ENCODE peak calls at places on chromosomes 7 and 10, in six cellular contexts. S is A549, Z is ovary, O is stomach, T is tibial nerve, V is suprapubic skin. P is an unnamed sample.

GRCh38 chr10:60456053-60456452 is 66.4 kb upstream of the ANK3 start:
- DNase-seq in O (no peak), V (no peak), S (no peak), Z (no peak), T (no peak), P (no peak)

GRCh38 chr7:27156901-27157716 is 634 bp upstream of the HOXA7 start:
- DNase-seq in V (peak; percentile 71), Z (peak; percentile 28), O (peak; percentile 17), T (no peak), S (no peak), P (peak; percentile 22)

GRCh38 chr7:154720016-154720415 is 282.9 kb downstream of the PAXIP1 start:
- DNase-seq in Z (no peak), S (no peak), T (no peak), O (no peak), V (no peak), P (no peak)

GRCh38 chr10:97648557-97649404 is 8.3 kb downstream of the PI4K2A start:
- DNase-seq in V (no peak), O (no peak), T (peak; percentile 61), Z (no peak), S (peak; percentile 87), P (no peak)

GRCh38 chr10:30463944-30464451 is 30.0 kb downstream of the MAP3K8 start:
- DNase-seq in V (no peak), T (no peak), O (no peak), S (peak; percentile 48), Z (no peak), P (no peak)

GRCh38 chr7:100632951-100633717 is 8.2 kb downstream of the TFR2 start:
- DNase-seq in O (peak; percentile 61), V (no peak), S (peak; percentile 79), Z (peak; percentile 57), T (no peak), P (peak; percentile 72)

GRCh38 chr7:26440253-26440992 is 148.8 kb downstream of the SNX10 start:
- DNase-seq in S (no peak), Z (no peak), T (no peak), V (no peak), O (no peak), P (no peak)

GRCh38 chr10:48594799-48595198 is 10.1 kb downstream of the ARHGAP22 start:
- DNase-seq in O (no peak), T (no peak), Z (no peak), S (no peak), V (no peak), P (no peak)

GRCh38 chr7:32117837-32118236 is 47.6 kb upstream of the PDE1C start:
- DNase-seq in V (no peak), Z (no peak), S (no peak), O (no peak), T (no peak), P (no peak)

GRCh38 chr10:13722747-13723657 is 136.2 kb downstream of the PRPF18 start:
- DNase-seq in S (no peak), Z (no peak), O (no peak), T (no peak), V (no peak), P (no peak)

GRCh38 chr10:3119796-3120459 is 52.6 kb downstream of the PFKP start:
- DNase-seq in S (peak; percentile 56), O (no peak), Z (no peak), T (no peak), V (no peak), P (no peak)

GRCh38 chr10:3549118-3549517 is 235.9 kb downstream of the KLF6 start:
- DNase-seq in V (no peak), S (no peak), Z (no peak), T (no peak), O (no peak), P (no peak)

GRCh38 chr7:128164061-128164954 is 76.8 kb upstream of the LEP start:
- DNase-seq in O (no peak), Z (no peak), S (peak; percentile 52), V (no peak), T (no peak), P (no peak)

GRCh38 chr10:74490551-74490950 is 335.8 kb upstream of the KAT6B start:
- DNase-seq in S (no peak), T (no peak), O (no peak), Z (no peak), V (no peak), P (no peak)

GRCh38 chr10:73561192-73561591 is 29.9 kb downstream of the USP54 start:
- DNase-seq in T (no peak), S (no peak), V (no peak), O (no peak), Z (no peak), P (no peak)

GRCh38 chr10:22002531-22003110 is 909 bp downstream of the DNAJC1 start:
- DNase-seq in V (no peak), Z (no peak), T (peak; percentile 10), O (no peak), S (peak; percentile 13), P (no peak)

GRCh38 chr7:86929293-86930109 is 130.0 kb downstream of the ELAPOR2 start:
- DNase-seq in T (no peak), S (no peak), O (no peak), Z (no peak), V (no peak), P (no peak)

GRCh38 chr7:86930554-86931307 is 128.7 kb downstream of the ELAPOR2 start:
- DNase-seq in Z (no peak), T (no peak), O (no peak), V (no peak), S (no peak), P (no peak)

GRCh38 chr7:86925221-86925620 is 134.2 kb downstream of the ELAPOR2 start:
- DNase-seq in T (no peak), Z (no peak), S (no peak), V (no peak), O (no peak), P (no peak)

GRCh38 chr7:86926732-86927131 is 132.7 kb downstream of the ELAPOR2 start:
- DNase-seq in S (peak; percentile 49), Z (no peak), O (peak; percentile 26), V (no peak), T (peak; percentile 56), P (no peak)

GRCh38 chr7:86928308-86928707 is 131.1 kb downstream of the ELAPOR2 start:
- DNase-seq in T (no peak), O (no peak), S (no peak), Z (no peak), V (no peak), P (no peak)
- TF ChIP-seq EP300 in T (no peak), O (no peak), S (no peak), Z (no peak), V (no peak), P (no peak)

GRCh38 chr10:27157150-27157549 is 2.0 kb downstream of the MASTL start:
- DNase-seq in S (peak; percentile 8), T (no peak), V (no peak), Z (no peak), O (no peak), P (no peak)

GRCh38 chr10:27153325-27153724 is 859 bp downstream of the YME1L1 start:
- DNase-seq in Z (no peak), V (no peak), T (no peak), S (no peak), O (no peak), P (no peak)

GRCh38 chr10:27153855-27154198 is 357 bp downstream of the YME1L1 start:
- DNase-seq in T (peak; percentile 6), O (no peak), V (no peak), Z (no peak), S (peak; percentile 15), P (no peak)

GRCh38 chr10:27152687-27153086 is 1.5 kb downstream of the YME1L1 start:
- DNase-seq in V (no peak), S (no peak), O (no peak), T (no peak), Z (no peak), P (no peak)

DNA sequence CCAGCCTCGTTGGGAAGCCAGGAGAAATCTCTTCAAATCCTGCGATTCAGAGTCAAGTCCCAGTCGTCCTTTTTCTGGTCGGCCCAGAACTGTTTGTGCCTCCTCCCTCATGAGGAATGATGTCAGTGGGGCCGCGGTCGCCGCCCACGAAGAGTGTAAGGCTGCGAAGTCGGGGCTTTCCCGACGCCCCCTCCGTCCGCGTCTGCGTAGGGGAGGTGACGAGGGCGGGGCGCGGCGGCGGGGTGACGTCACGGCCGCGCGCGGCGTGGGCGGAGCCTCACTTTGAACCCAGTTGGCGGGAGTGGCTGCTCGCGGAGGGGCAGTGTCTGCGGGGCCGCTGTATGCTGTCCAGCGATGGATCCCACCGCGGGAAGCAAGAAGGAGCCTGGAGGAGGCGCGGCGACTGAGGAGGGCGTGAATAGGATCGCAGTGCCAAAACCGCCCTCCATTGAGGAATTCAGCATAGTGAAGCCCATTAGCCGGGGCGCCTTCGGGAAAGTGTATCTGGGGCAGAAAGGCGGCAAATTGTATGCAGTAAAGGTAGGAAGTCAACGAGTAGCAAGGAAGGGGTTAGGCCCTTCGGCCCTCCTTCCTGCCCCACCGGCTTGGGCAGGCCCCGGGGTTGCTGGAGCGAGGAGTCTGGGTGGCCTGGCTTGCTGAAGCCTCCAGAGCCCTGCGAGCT is at the start of gene MASTL:
- DNase-seq in T (peak; percentile 89), O (peak; percentile 93), Z (peak; percentile 95), V (peak; percentile 96), S (peak; percentile 94), P (peak; percentile 93)
- TF ChIP-seq EP300 in T (peak; percentile 81), O (peak; percentile 19), Z (peak; percentile 70), V (no peak), S (no peak), P (no peak)

GRCh38 chr7:137880432-137880831 is 33.7 kb upstream of the DGKI start:
- DNase-seq in S (no peak), V (no peak), Z (no peak), T (no peak), O (no peak), P (no peak)

GRCh38 chr7:137877301-137877700 is 30.5 kb upstream of the DGKI start:
- DNase-seq in O (no peak), S (no peak), V (no peak), Z (no peak), T (no peak), P (no peak)

GRCh38 chr7:137875746-137876145 is 29.0 kb upstream of the DGKI start:
- DNase-seq in S (no peak), V (no peak), Z (no peak), T (no peak), O (no peak), P (no peak)

GRCh38 chr7:137879357-137880158 is 32.8 kb upstream of the DGKI start:
- DNase-seq in T (no peak), Z (no peak), O (no peak), V (no peak), S (no peak), P (no peak)

GRCh38 chr7:137878333-137878961 is 31.7 kb upstream of the DGKI start:
- DNase-seq in O (peak; percentile 36), S (no peak), V (peak; percentile 82), T (peak; percentile 37), Z (peak; percentile 70), P (peak; percentile 55)
- TF ChIP-seq EP300 in O (no peak), S (no peak), V (no peak), T (no peak), Z (no peak), P (no peak)

GRCh38 chr10:52623761-52624160 is 148.8 kb downstream of the MBL2 start:
- DNase-seq in V (no peak), S (no peak), O (no peak), Z (no peak), T (no peak), P (no peak)

GRCh38 chr10:52617346-52617745 is 155.2 kb downstream of the MBL2 start:
- DNase-seq in S (no peak), Z (no peak), O (no peak), T (no peak), V (no peak), P (no peak)

GRCh38 chr10:52615756-52616419 is 156.7 kb downstream of the MBL2 start:
- DNase-seq in T (no peak), Z (no peak), O (no peak), S (no peak), V (no peak), P (no peak)

GRCh38 chr10:52616420-52616764 is 156.2 kb downstream of the MBL2 start:
- DNase-seq in S (no peak), O (no peak), Z (no peak), T (no peak), V (no peak), P (no peak)

GRCh38 chr10:52621635-52622079 is 150.9 kb downstream of the MBL2 start:
- DNase-seq in Z (no peak), O (no peak), V (no peak), T (no peak), S (no peak), P (no peak)
- TF ChIP-seq EP300 in Z (no peak), O (no peak), V (no peak), T (no peak), S (no peak), P (no peak)

P was measured in transverse colon.